ENCODE peak calls at places on chromosomes 16 and 17, in seven cellular contexts. L is activated CD4-positive, alpha-beta memory T cell treated with anti-CD3 and anti-CD28 coated beads, Interleukin-2, amount 10 ng/mL, durations not matched to agents 7 days and 5 days; F is mammary epithelial cell; T is Right ventricle myocardium superior; M is HS-27A; N is breast epithelium; P is RCC 7860. D is an unnamed sample.

GRCh38 chr16:74501484-74502479 is 80.5 kb upstream of the CLEC18B start:
- DNase-seq in P (no peak), L (no peak), T (no peak), F (no peak), M (no peak), N (no peak), D (no peak)

GRCh38 chr16:58515871-58516767 is 802 bp downstream of the SETD6 start:
- DNase-seq in F (peak), M (no peak), T (peak), N (peak), L (peak), P (no peak), D (peak)

GRCh38 chr17:12492450-12492849 is 173.2 kb upstream of the MYOCD start:
- DNase-seq in L (no peak), T (no peak), M (no peak), P (no peak), N (no peak), F (no peak), D (no peak)

GRCh38 chr17:60095381-60095780 is 16.7 kb upstream of the HEATR6 start:
- DNase-seq in M (no peak), L (no peak), F (no peak), P (no peak), N (no peak), T (no peak), D (no peak)

GRCh38 chr17:7887038-7887481 is 1.5 kb upstream of the CHD3 start:
- DNase-seq in N (no peak), L (no peak), P (no peak), M (no peak), F (no peak), T (no peak), D (no peak)

GRCh38 chr16:49836668-49837067 is 19.2 kb downstream of the ZNF423 start:
- DNase-seq in T (no peak), M (no peak), P (no peak), F (no peak), L (no peak), N (no peak), D (no peak)

GRCh38 chr17:64150237-64151015 is 20.5 kb upstream of the ERN1 start:
- DNase-seq in N (peak), L (no peak), M (no peak), F (no peak), P (no peak), T (no peak), D (no peak)

GRCh38 chr17:56717471-56717870 is 116.2 kb downstream of the C17orf67 start:
- DNase-seq in L (no peak), P (no peak), N (no peak), T (no peak), M (no peak), F (peak), D (no peak)

GRCh38 chr16:68272501-68273209 is 8.3 kb downstream of the SLC7A6 start:
- DNase-seq in F (no peak), N (no peak), P (no peak), L (peak), M (no peak), T (peak), D (peak)

GRCh38 chr17:48261297-48261880 is 153.8 kb downstream of the SNX11 start:
- DNase-seq in M (no peak), T (no peak), N (no peak), P (peak), L (no peak), F (no peak), D (peak)

GRCh38 chr17:10398352-10398751 is 23.4 kb downstream of the MYH8 start:
- DNase-seq in P (no peak), T (no peak), L (no peak), M (no peak), N (no peak), F (no peak), D (no peak)

GRCh38 chr17:49217651-49218413 is 7.3 kb downstream of the ABI3 start:
- DNase-seq in M (no peak), F (no peak), P (no peak), N (no peak), T (peak), L (peak), D (peak)

GRCh38 chr17:12790806-12791148 is 1.5 kb downstream of the ARHGAP44 start:
- DNase-seq in N (no peak), P (no peak), T (no peak), M (no peak), L (no peak), F (no peak), D (no peak)

GRCh38 chr17:17729620-17730249 is 48.5 kb downstream of the RAI1 start:
- DNase-seq in P (no peak), T (no peak), L (peak), M (no peak), N (no peak), F (no peak), D (no peak)

GRCh38 chr17:11935734-11936406 is 61.4 kb downstream of the ZNF18 start:
- DNase-seq in L (peak), M (peak), N (no peak), T (no peak), F (peak), P (peak), D (peak)

GRCh38 chr17:41962111-41962510 is 4.5 kb upstream of the CNP start:
- DNase-seq in N (no peak), L (no peak), T (no peak), P (no peak), M (no peak), F (no peak), D (no peak)

D was measured in heart left ventricle.